ENCODE peak calls at places on chromosomes 16 and 17, in nine cellular contexts. S is A549; F is activated CD4-positive, alpha-beta T cell treated with anti-CD3 and anti-CD28 coated beads for 36 hours; K is AG08395; P is NCI-H1417; R is T-helper 1 cell; B is activated T-cell treated with anti-CD3 and anti-CD28 coated beads, Interleukin-2, amount 50 U/mL, for 72 hours; X is neural progenitor cell; A is astrocyte. I is an unnamed sample.

GRCh38 chr17:70239391-70239826 is 70.1 kb downstream of the KCNJ2 start:
- DNase-seq in S (no peak), F (no peak), K (no peak), P (no peak), R (no peak), B (no peak), X (no peak), A (no peak), I (no peak)

GRCh38 chr16:21097151-21097550 is 53.5 kb downstream of the DNAH3 start:
- DNase-seq in S (no peak), F (no peak), K (peak; percentile 80), P (no peak), R (no peak), B (no peak), X (no peak), A (peak; percentile 85), I (no peak)

GRCh38 chr17:80254396-80255241 is 6.0 kb upstream of the RNF213 start:
- DNase-seq in S (peak; percentile 97), F (peak; percentile 83), K (peak; percentile 89), P (no peak), R (peak; percentile 42), B (peak; percentile 81), X (no peak), A (peak; percentile 92), I (no peak)

GRCh38 chr17:14845562-14846335 is 419.4 kb downstream of the PMP22 start:
- DNase-seq in S (no peak), F (no peak), K (no peak), P (peak; percentile 0), R (no peak), B (no peak), X (no peak), A (no peak), I (no peak)

GRCh38 chr17:81181811-81182185 is 15.8 kb upstream of the AATK start:
- DNase-seq in S (no peak), F (no peak), K (no peak), P (no peak), R (no peak), B (no peak), X (no peak), A (no peak), I (no peak)

GRCh38 chr17:59139939-59140338 is 15.0 kb downstream of the SKA2 start:
- DNase-seq in S (no peak), F (no peak), K (no peak), P (no peak), R (no peak), B (no peak), X (no peak), A (no peak), I (no peak)

GRCh38 chr16:46573008-46573833 is 48.0 kb downstream of the SHCBP1 start:
- DNase-seq in S (peak; percentile 12), F (peak; percentile 13), K (peak; percentile 53), P (no peak), R (no peak), B (no peak), X (no peak), A (peak; percentile 37), I (no peak)

GRCh38 chr16:46743232-46743719 is 4.9 kb downstream of the MYLK3 start:
- DNase-seq in S (no peak), F (peak; percentile 34), K (peak; percentile 74), P (peak; percentile 9), R (no peak), B (peak; percentile 3), X (no peak), A (peak; percentile 35), I (no peak)

GRCh38 chr16:82329504-82330192 is 159.6 kb upstream of the MPHOSPH6 start:
- DNase-seq in S (no peak), F (no peak), K (no peak), P (peak; percentile 64), R (no peak), B (no peak), X (peak; percentile 47), A (no peak), I (no peak)

GRCh38 chr17:41717408-41718286 is 5.5 kb downstream of the GAST start:
- DNase-seq in S (no peak), F (peak; percentile 46), K (peak; percentile 66), P (peak; percentile 33), R (no peak), B (no peak), X (no peak), A (no peak), I (no peak)

GRCh38 chr17:49590874-49591273 is 15.2 kb downstream of the NXPH3 start:
- DNase-seq in S (no peak), F (no peak), K (no peak), P (no peak), R (no peak), B (no peak), X (no peak), A (no peak), I (no peak)

GRCh38 chr16:4945560-4946502 is 8.9 kb upstream of the PPL start:
- DNase-seq in S (peak; percentile 74), F (no peak), K (no peak), P (no peak), R (no peak), B (no peak), X (no peak), A (no peak), I (no peak)

GRCh38 chr16:89536371-89536770 is 24.1 kb upstream of the RPL13 start:
- DNase-seq in S (no peak), F (no peak), K (no peak), P (no peak), R (no peak), B (no peak), X (no peak), A (no peak), I (no peak)

GRCh38 chr16:81403601-81404391 is 40.8 kb upstream of the CMIP start:
- DNase-seq in S (peak; percentile 92), F (peak; percentile 92), K (peak; percentile 89), P (peak; percentile 63), R (peak; percentile 67), B (peak; percentile 90), X (peak; percentile 91), A (peak; percentile 36), I (peak; percentile 84)

GRCh38 chr17:4393806-4394205 is 27.3 kb upstream of the UBE2G1 start:
- DNase-seq in S (no peak), F (no peak), K (no peak), P (no peak), R (no peak), B (no peak), X (no peak), A (no peak), I (no peak)

GRCh38 chr16:25264599-25264998 is 7.0 kb upstream of the ZKSCAN2 start:
- DNase-seq in S (no peak), F (peak; percentile 31), K (no peak), P (no peak), R (no peak), B (no peak), X (peak; percentile 15), A (no peak), I (no peak)

GRCh38 chr17:71987634-71988033 is 133.2 kb upstream of the SOX9 start:
- DNase-seq in S (no peak), F (no peak), K (peak; percentile 18), P (no peak), R (no peak), B (no peak), X (no peak), A (peak; percentile 10), I (no peak)

GRCh38 chr16:81405702-81406113 is 38.9 kb upstream of the CMIP start:
- DNase-seq in S (peak; percentile 96), F (no peak), K (peak; percentile 86), P (no peak), R (no peak), B (no peak), X (no peak), A (peak; percentile 99), I (no peak)

GRCh38 chr16:53784312-53784711 is 80.4 kb downstream of the FTO start:
- DNase-seq in S (no peak), F (no peak), K (no peak), P (no peak), R (no peak), B (no peak), X (no peak), A (peak; percentile 67), I (no peak)

GRCh38 chr17:33986566-33986965 is 268.5 kb upstream of the CCL2 start:
- DNase-seq in S (no peak), F (no peak), K (no peak), P (no peak), R (no peak), B (no peak), X (no peak), A (no peak), I (no peak)

I was measured in T-helper 9 cell.